ENCODE peak calls at places on chromosomes 11 and 22, in four cellular contexts. T is AG20443, H is neural crest cell, B is NCI-H774. S is an unnamed sample.

GRCh38 chr22:44782286-44782830 is 30.0 kb downstream of the ARHGAP8 start:
- DNase-seq in T (peak), H (no peak), B (no peak), S (no peak)

GRCh38 chr11:66022401-66023185 is 3.7 kb downstream of the CATSPER1 start:
- DNase-seq in T (peak), H (peak), B (peak), S (peak)

GRCh38 chr22:37207981-37208380 is 4.3 kb downstream of the SSTR3 start:
- DNase-seq in T (no peak), H (no peak), B (no peak), S (no peak)

GRCh38 chr11:67640758-67641113 is 1.2 kb upstream of the TBX10 start:
- DNase-seq in T (no peak), H (no peak), B (no peak), S (no peak)

GRCh38 chr22:39396797-39397195 is 2.8 kb upstream of the TAB1 start:
- DNase-seq in T (no peak), H (no peak), B (no peak), S (no peak)

GRCh38 chr11:123461164-123461563 is 31.1 kb downstream of the GRAMD1B start:
- DNase-seq in T (peak), H (no peak), B (no peak), S (peak)

GRCh38 chr22:23184764-23185113 is 4.4 kb downstream of the BCR start:
- DNase-seq in T (no peak), H (no peak), B (no peak), S (peak)

GRCh38 chr22:27435839-27436581 is 365.5 kb downstream of the MN1 start:
- DNase-seq in T (peak), H (peak), B (no peak), S (no peak)

GRCh38 chr22:38967451-38968450 is 10.3 kb downstream of the APOBEC3A start:
- DNase-seq in T (no peak), H (no peak), B (no peak), S (no peak)

GRCh38 chr11:45079943-45080719 is 66.3 kb upstream of the PRDM11 start:
- DNase-seq in T (no peak), H (no peak), B (no peak), S (no peak)

GRCh38 chr11:61683961-61684869 is 4.0 kb downstream of the DAGLA start:
- DNase-seq in T (no peak), H (no peak), B (no peak), S (no peak)

GRCh38 chr22:36586250-36586649 is 57.3 kb upstream of the EIF3D start:
- DNase-seq in T (no peak), H (no peak), B (no peak), S (no peak)

GRCh38 chr11:79366218-79366617 is 74.6 kb downstream of the TENM4 start:
- DNase-seq in T (no peak), H (no peak), B (no peak), S (no peak)

GRCh38 chr11:90234977-90235376 is 12.1 kb upstream of the CHORDC1 start:
- DNase-seq in T (no peak), H (no peak), B (no peak), S (no peak)

GRCh38 chr11:62727007-62727832 is at the start of gene HNRNPUL2:
- DNase-seq in T (peak), H (peak), B (peak), S (peak)

GRCh38 chr11:19239039-19239438 is 1.7 kb downstream of the E2F8 start:
- DNase-seq in T (no peak), H (no peak), B (no peak), S (no peak)

GRCh38 chr11:64648551-64648950 is 57.5 kb downstream of the SLC22A12 start:
- DNase-seq in T (no peak), H (no peak), B (no peak), S (no peak)

GRCh38 chr22:47837703-47838102 is 1075.3 kb downstream of the TBC1D22A start:
- DNase-seq in T (no peak), H (no peak), B (no peak), S (no peak)

GRCh38 chr22:37739000-37739399 is 42.2 kb downstream of the TRIOBP start:
- DNase-seq in T (peak), H (no peak), B (no peak), S (no peak)

GRCh38 chr11:120929664-120930154 is 94.2 kb upstream of the TBCEL start:
- DNase-seq in T (peak), H (peak), B (peak), S (no peak)

GRCh38 chr11:128052912-128053641 is 534.3 kb downstream of the ETS1 start:
- DNase-seq in T (peak), H (no peak), B (no peak), S (no peak)

GRCh38 chr11:33944693-33945424 is 53.0 kb upstream of the LMO2 start:
- DNase-seq in T (no peak), H (no peak), B (no peak), S (no peak)

GRCh38 chr22:40911772-40912171 is 39.4 kb upstream of the RBX1 start:
- DNase-seq in T (peak), H (no peak), B (no peak), S (no peak)

GRCh38 chr11:86637976-86638375 is 34.4 kb downstream of the ME3 start:
- DNase-seq in T (no peak), H (no peak), B (no peak), S (no peak)

GRCh38 chr11:128232588-128232987 is 354.8 kb downstream of the ETS1 start:
- DNase-seq in T (no peak), H (no peak), B (no peak), S (no peak)

GRCh38 chr11:96465537-96465936 is 75.7 kb downstream of the JRKL start:
- DNase-seq in T (no peak), H (no peak), B (no peak), S (peak)

GRCh38 chr11:94537051-94537600 is 6.6 kb upstream of the FUT4 start:
- DNase-seq in T (peak), H (no peak), B (no peak), S (no peak)

GRCh38 chr11:78032090-78032489 is 9.0 kb upstream of the KCTD14 start:
- DNase-seq in T (no peak), H (no peak), B (no peak), S (peak)

GRCh38 chr11:122293298-122294023 is 177.4 kb upstream of the BLID start:
- DNase-seq in T (no peak), H (no peak), B (no peak), S (no peak)

GRCh38 chr11:34052608-34053160 is 1.2 kb downstream of the CAPRIN1 start:
- DNase-seq in T (no peak), H (peak), B (no peak), S (no peak)

GRCh38 chr11:1992111-1992510 is 5.5 kb downstream of the H19 start:
- DNase-seq in T (no peak), H (no peak), B (no peak), S (no peak)

GRCh38 chr11:2263724-2264360 is 6.5 kb downstream of the ASCL2 start:
- DNase-seq in T (peak), H (no peak), B (no peak), S (no peak)

GRCh38 chr22:24156146-24156914 is 25.0 kb upstream of the SUSD2 start:
- DNase-seq in T (peak), H (no peak), B (no peak), S (no peak)

GRCh38 chr11:95641506-95641905 is 148.1 kb downstream of the FAM76B start:
- DNase-seq in T (no peak), H (no peak), B (no peak), S (no peak)

GRCh38 chr11:62129610-62130497 is 6.0 kb downstream of the INCENP start:
- DNase-seq in T (peak), H (no peak), B (no peak), S (no peak)

GRCh38 chr22:28950567-28951411 is 67.4 kb downstream of the ZNRF3 start:
- DNase-seq in T (no peak), H (no peak), B (no peak), S (peak)

GRCh38 chr11:112885744-112886706 is 75.2 kb upstream of the NCAM1 start:
- DNase-seq in T (no peak), H (no peak), B (peak), S (peak)

GRCh38 chr22:42299586-42300285 is 29.3 kb upstream of the TCF20 start:
- DNase-seq in T (no peak), H (peak), B (no peak), S (no peak)

GRCh38 chr11:35539256-35539655 is 13.8 kb upstream of the PAMR1 start:
- DNase-seq in T (no peak), H (no peak), B (no peak), S (no peak)

S was measured in NCI-H2029 treated with DMSO at 0.1 percent for 48 hours.